ENCODE peak calls at places on chromosomes 12 and 14, in four cellular contexts. Q is hepatocyte, L is A673, R is H1. I is an unnamed sample.

GRCh38 chr12:14846878-14847580 is 3.7 kb upstream of the ART4 start:
- DNase-seq in Q (no peak), L (no peak), R (no peak), I (no peak)

GRCh38 chr14:30005114-30005698 is 77.6 kb upstream of the PRKD1 start:
- DNase-seq in Q (peak), L (peak), R (no peak), I (peak)

GRCh38 chr12:32698285-32698684 is 19.2 kb downstream of the DNM1L start:
- DNase-seq in Q (no peak), L (peak), R (no peak), I (no peak)

GRCh38 chr12:102962532-102962931 is 5.1 kb downstream of the ASCL1 start:
- DNase-seq in Q (no peak), L (no peak), R (no peak), I (no peak)

GRCh38 chr12:14961466-14962155 is at the start of gene ARHGDIB:
- DNase-seq in Q (no peak), L (peak), R (no peak), I (peak)

GRCh38 chr14:90384543-90384911 is 12.3 kb upstream of the CALM1 start:
- DNase-seq in Q (no peak), L (no peak), R (no peak), I (no peak)

GRCh38 chr12:53543539-53543938 is 36.3 kb upstream of the NPFF start:
- DNase-seq in Q (peak), L (peak), R (peak), I (no peak)

GRCh38 chr12:125633686-125634085 is 568.5 kb downstream of the AACS start:
- DNase-seq in Q (no peak), L (no peak), R (no peak), I (no peak)

GRCh38 chr14:53354331-53354730 is 201.2 kb upstream of the DDHD1 start:
- DNase-seq in Q (no peak), L (no peak), R (no peak), I (no peak)

GRCh38 chr12:21521541-21521940 is 4.6 kb upstream of the SPX start:
- DNase-seq in Q (no peak), L (no peak), R (no peak), I (no peak)

GRCh38 chr14:28344381-28344780 is 422.2 kb upstream of the FOXG1 start:
- DNase-seq in Q (no peak), L (no peak), R (no peak), I (no peak)

GRCh38 chr14:36967892-36968555 is 204.4 kb downstream of the SLC25A21 start:
- DNase-seq in Q (no peak), L (peak), R (no peak), I (no peak)

GRCh38 chr14:20697273-20698017 is 8.9 kb downstream of the ANG start:
- DNase-seq in Q (peak), L (peak), R (peak), I (no peak)

DNA sequence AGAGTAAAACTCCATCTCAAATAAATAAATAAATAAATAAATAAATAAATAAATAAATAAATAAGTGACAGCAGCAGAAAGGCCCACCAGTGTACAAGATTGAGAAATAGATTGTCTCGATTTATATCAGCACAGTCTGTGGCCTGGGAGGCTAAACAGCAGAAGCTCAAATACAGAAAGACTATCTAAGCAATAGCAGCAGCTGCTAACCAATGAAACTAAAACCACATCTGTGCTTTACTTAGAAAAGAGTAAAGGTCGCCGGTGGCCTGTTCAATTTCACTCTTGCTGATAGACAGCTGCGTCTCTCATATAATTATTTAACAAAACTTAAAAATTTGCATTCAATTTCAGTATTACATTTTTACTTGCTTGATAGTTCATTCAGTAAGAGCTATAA is 325.7 kb downstream of the CEP128 start:
- DNase-seq in Q (no peak), L (no peak), R (no peak), I (no peak)
- H3K27ac ChIP-seq in Q (no peak), L (no peak), R (no peak), I (no peak)

GRCh38 chr14:22598896-22599244 is 770 bp downstream of the ABHD4 start:
- DNase-seq in Q (peak), L (peak), R (no peak), I (no peak)

GRCh38 chr14:22601456-22601855 is 3.4 kb downstream of the ABHD4 start:
- DNase-seq in Q (no peak), L (no peak), R (no peak), I (no peak)

GRCh38 chr14:22599349-22599748 is 1.2 kb downstream of the ABHD4 start:
- DNase-seq in Q (no peak), L (no peak), R (no peak), I (no peak)

GRCh38 chr14:22598099-22598895 is at the start of gene ABHD4:
- DNase-seq in Q (peak), L (peak), R (peak), I (no peak)

GRCh38 chr14:22600027-22600426 is 1.9 kb downstream of the ABHD4 start:
- DNase-seq in Q (no peak), L (no peak), R (no peak), I (no peak)
- TF ChIP-seq EZH2 in Q (no peak), L (no peak), R (no peak), I (no peak)

DNA sequence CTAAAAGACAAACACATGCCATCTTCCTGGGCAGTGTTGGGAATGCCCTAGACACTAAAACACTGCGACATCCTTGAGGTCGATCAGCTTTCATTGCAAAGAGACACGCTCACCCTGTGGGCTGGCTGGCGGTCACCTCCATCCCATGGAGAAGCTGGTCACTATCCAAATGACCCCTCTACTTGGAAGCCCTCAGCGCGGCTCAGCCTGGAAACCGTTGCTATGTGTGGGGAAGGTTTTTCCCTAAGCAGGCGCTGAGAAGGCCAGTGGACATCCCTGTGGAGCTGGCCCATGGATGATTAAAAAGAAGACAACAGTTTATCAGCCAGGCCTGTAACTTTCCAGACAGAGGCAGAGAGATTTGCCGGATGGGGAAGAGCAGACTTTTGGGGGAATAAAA is 16.8 kb downstream of the GSC start:
- DNase-seq in Q (no peak), L (no peak), R (no peak), I (no peak)
- H3K27ac ChIP-seq in Q (no peak), L (no peak), R (no peak), I (no peak)

GRCh38 chr12:16329594-16329993 is 17.9 kb upstream of the MGST1 start:
- DNase-seq in Q (peak), L (no peak), R (no peak), I (no peak)
- TF ChIP-seq EZH2 in Q (no peak), L (no peak), R (no peak), I (no peak)

DNA sequence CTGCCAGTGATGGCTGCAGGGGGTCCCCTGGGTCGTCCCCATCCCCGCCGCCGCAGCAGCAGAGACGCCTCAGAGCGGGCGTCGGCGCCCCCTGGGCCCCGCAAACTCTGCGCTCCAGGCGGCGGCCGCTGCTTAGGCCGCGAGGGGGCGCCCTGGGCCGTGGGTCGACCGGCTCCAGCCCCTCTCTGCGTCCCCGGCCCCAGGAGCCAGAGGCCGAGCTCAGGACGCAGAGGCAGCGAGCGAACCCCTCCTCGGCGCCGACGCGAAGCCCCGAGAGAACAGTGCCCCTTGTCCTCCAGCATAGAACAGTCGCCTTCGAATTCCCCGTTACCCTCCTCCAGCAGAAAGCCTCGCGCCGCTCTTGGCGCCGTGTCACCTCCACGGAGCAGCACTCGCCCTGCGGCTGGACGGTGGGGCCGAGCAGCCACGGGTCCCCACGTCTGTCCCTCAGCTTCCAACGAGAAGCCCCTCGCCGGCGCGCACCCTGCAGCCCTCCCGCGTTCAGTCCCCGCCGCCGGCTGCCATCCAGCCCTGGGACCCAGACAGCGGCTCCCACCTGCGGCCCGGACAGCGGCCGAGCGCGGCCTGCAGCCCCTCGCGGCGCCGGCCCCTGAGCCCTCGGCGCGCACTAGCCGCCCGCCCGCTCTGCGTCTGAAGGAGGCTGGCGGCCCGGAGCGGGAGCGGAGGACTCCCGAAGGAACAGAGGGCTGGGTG is 106.6 kb downstream of the PRICKLE1 start:
- DNase-seq in Q (peak), L (peak), R (peak), I (no peak)
- H3K27ac ChIP-seq in Q (peak), L (no peak), R (peak), I (no peak)

GRCh38 chr14:67529947-67530935 is 2.8 kb upstream of the PLEKHH1 start:
- DNase-seq in Q (no peak), L (no peak), R (no peak), I (no peak)

GRCh38 chr14:67525389-67525788 is 7.7 kb upstream of the PLEKHH1 start:
- DNase-seq in Q (no peak), L (no peak), R (no peak), I (no peak)

GRCh38 chr14:67526181-67526580 is 6.9 kb upstream of the PLEKHH1 start:
- DNase-seq in Q (no peak), L (no peak), R (no peak), I (no peak)

GRCh38 chr14:67526676-67527459 is 6.2 kb upstream of the PLEKHH1 start:
- DNase-seq in Q (peak), L (peak), R (peak), I (peak)

GRCh38 chr14:67527756-67528155 is 5.3 kb upstream of the PLEKHH1 start:
- DNase-seq in Q (no peak), L (no peak), R (no peak), I (no peak)
- TF ChIP-seq EZH2 in Q (no peak), L (no peak), R (no peak), I (no peak)

GRCh38 chr12:122501489-122501989 is 807 bp upstream of the ZCCHC8 start:
- DNase-seq in Q (no peak), L (no peak), R (no peak), I (no peak)
- H3K27ac ChIP-seq in Q (peak), L (peak), R (peak), I (peak)

I was measured in SK-N-MC.